ENCODE peak calls at places on chromosomes 5 and 9, in nine cellular contexts. One of them, this sample, is unnamed.

GRCh38 chr5:133520062-133520461 is 92.3 kb downstream of the FSTL4 start:
- DNase-seq in lung: no peak
- DNase-seq in mucosa of descending colon: no peak
- DNase-seq in suprapubic skin: no peak
- DNase-seq in fibroblast of lung: no peak
- DNase-seq in left ventricle myocardium inferior: no peak
- DNase-seq in cardiac fibroblast: no peak
- DNase-seq in foreskin fibroblast: no peak
- DNase-seq in GM06990: no peak
- DNase-seq in this sample: no peak

GRCh38 chr5:126124706-126125345 is 298.4 kb upstream of the GRAMD2B start:
- DNase-seq in mucosa of descending colon: no peak
- DNase-seq in fibroblast of lung: peak
- DNase-seq in lung: no peak
- DNase-seq in suprapubic skin: no peak
- DNase-seq in cardiac fibroblast: peak
- DNase-seq in GM06990: no peak
- DNase-seq in foreskin fibroblast: peak
- DNase-seq in left ventricle myocardium inferior: no peak
- DNase-seq in this sample: no peak

GRCh38 chr5:12399868-12400267 is 495.6 kb upstream of the CTNND2 start:
- DNase-seq in fibroblast of lung: no peak
- DNase-seq in foreskin fibroblast: no peak
- DNase-seq in cardiac fibroblast: no peak
- DNase-seq in mucosa of descending colon: no peak
- DNase-seq in GM06990: no peak
- DNase-seq in suprapubic skin: no peak
- DNase-seq in left ventricle myocardium inferior: no peak
- DNase-seq in lung: no peak
- DNase-seq in this sample: no peak

GRCh38 chr5:37111426-37112382 is 137.5 kb downstream of the CPLANE1 start:
- DNase-seq in left ventricle myocardium inferior: no peak
- DNase-seq in lung: no peak
- DNase-seq in cardiac fibroblast: no peak
- DNase-seq in fibroblast of lung: peak
- DNase-seq in mucosa of descending colon: no peak
- DNase-seq in suprapubic skin: no peak
- DNase-seq in foreskin fibroblast: no peak
- DNase-seq in GM06990: peak
- DNase-seq in this sample: no peak

GRCh38 chr5:72244862-72245371 is 75.1 kb downstream of the MRPS27 start:
- DNase-seq in cardiac fibroblast: peak
- DNase-seq in foreskin fibroblast: peak
- DNase-seq in lung: no peak
- DNase-seq in mucosa of descending colon: no peak
- DNase-seq in fibroblast of lung: peak
- DNase-seq in suprapubic skin: no peak
- DNase-seq in GM06990: peak
- DNase-seq in left ventricle myocardium inferior: no peak
- DNase-seq in this sample: no peak

GRCh38 chr5:55899344-55899743 is 48.2 kb downstream of the IL31RA start:
- DNase-seq in lung: no peak
- DNase-seq in foreskin fibroblast: peak
- DNase-seq in suprapubic skin: no peak
- DNase-seq in fibroblast of lung: peak
- DNase-seq in left ventricle myocardium inferior: no peak
- DNase-seq in cardiac fibroblast: peak
- DNase-seq in GM06990: no peak
- DNase-seq in mucosa of descending colon: no peak
- DNase-seq in this sample: no peak

GRCh38 chr5:66757219-66757833 is 161.1 kb downstream of the MAST4 start:
- DNase-seq in mucosa of descending colon: no peak
- DNase-seq in GM06990: no peak
- DNase-seq in foreskin fibroblast: peak
- DNase-seq in left ventricle myocardium inferior: no peak
- DNase-seq in fibroblast of lung: peak
- DNase-seq in suprapubic skin: no peak
- DNase-seq in lung: peak
- DNase-seq in cardiac fibroblast: peak
- DNase-seq in this sample: peak

GRCh38 chr9:3385871-3386270 is 139.9 kb downstream of the RFX3 start:
- DNase-seq in foreskin fibroblast: no peak
- DNase-seq in GM06990: peak
- DNase-seq in cardiac fibroblast: peak
- DNase-seq in mucosa of descending colon: no peak
- DNase-seq in fibroblast of lung: no peak
- DNase-seq in suprapubic skin: no peak
- DNase-seq in lung: no peak
- DNase-seq in left ventricle myocardium inferior: no peak
- DNase-seq in this sample: no peak

GRCh38 chr9:135480071-135480941 is 724 bp downstream of the PPP1R26 start:
- DNase-seq in suprapubic skin: no peak
- DNase-seq in GM06990: no peak
- DNase-seq in mucosa of descending colon: peak
- DNase-seq in lung: no peak
- DNase-seq in foreskin fibroblast: peak
- DNase-seq in cardiac fibroblast: peak
- DNase-seq in fibroblast of lung: peak
- DNase-seq in left ventricle myocardium inferior: peak
- DNase-seq in this sample: no peak

GRCh38 chr5:126449751-126450271 is 26.6 kb downstream of the GRAMD2B start:
- DNase-seq in left ventricle myocardium inferior: no peak
- DNase-seq in mucosa of descending colon: no peak
- DNase-seq in GM06990: peak
- DNase-seq in suprapubic skin: no peak
- DNase-seq in cardiac fibroblast: peak
- DNase-seq in foreskin fibroblast: peak
- DNase-seq in lung: no peak
- DNase-seq in fibroblast of lung: peak
- DNase-seq in this sample: no peak

GRCh38 chr5:179163236-179164155 is 103.3 kb downstream of the ZNF354C start:
- DNase-seq in foreskin fibroblast: no peak
- DNase-seq in cardiac fibroblast: no peak
- DNase-seq in suprapubic skin: no peak
- DNase-seq in lung: no peak
- DNase-seq in left ventricle myocardium inferior: no peak
- DNase-seq in fibroblast of lung: no peak
- DNase-seq in GM06990: no peak
- DNase-seq in mucosa of descending colon: no peak
- DNase-seq in this sample: no peak

GRCh38 chr9:98314381-98315066 is 59.1 kb upstream of the TBC1D2 start:
- DNase-seq in cardiac fibroblast: peak
- DNase-seq in lung: peak
- DNase-seq in suprapubic skin: no peak
- DNase-seq in foreskin fibroblast: peak
- DNase-seq in mucosa of descending colon: no peak
- DNase-seq in GM06990: no peak
- DNase-seq in fibroblast of lung: peak
- DNase-seq in left ventricle myocardium inferior: no peak
- DNase-seq in this sample: no peak

GRCh38 chr9:16901589-16901988 is 31.1 kb upstream of the BNC2 start:
- DNase-seq in mucosa of descending colon: no peak
- DNase-seq in GM06990: no peak
- DNase-seq in fibroblast of lung: peak
- DNase-seq in suprapubic skin: no peak
- DNase-seq in left ventricle myocardium inferior: no peak
- DNase-seq in cardiac fibroblast: peak
- DNase-seq in foreskin fibroblast: peak
- DNase-seq in lung: no peak
- DNase-seq in this sample: no peak

GRCh38 chr5:138955013-138955660 is 80.0 kb upstream of the LRRTM2 start:
- DNase-seq in mucosa of descending colon: no peak
- DNase-seq in GM06990: no peak
- DNase-seq in cardiac fibroblast: no peak
- DNase-seq in left ventricle myocardium inferior: peak
- DNase-seq in foreskin fibroblast: no peak
- DNase-seq in fibroblast of lung: no peak
- DNase-seq in lung: no peak
- DNase-seq in suprapubic skin: no peak
- DNase-seq in this sample: no peak

GRCh38 chr9:113580041-113580953 is 116.8 kb downstream of the RGS3 start:
- DNase-seq in left ventricle myocardium inferior: peak
- DNase-seq in cardiac fibroblast: peak
- DNase-seq in fibroblast of lung: peak
- DNase-seq in lung: peak
- DNase-seq in foreskin fibroblast: peak
- DNase-seq in GM06990: no peak
- DNase-seq in mucosa of descending colon: peak
- DNase-seq in suprapubic skin: peak
- DNase-seq in this sample: no peak

GRCh38 chr5:94849324-94849723 is 230.9 kb downstream of the SLF1 start:
- DNase-seq in fibroblast of lung: no peak
- DNase-seq in GM06990: no peak
- DNase-seq in foreskin fibroblast: no peak
- DNase-seq in left ventricle myocardium inferior: no peak
- DNase-seq in lung: no peak
- DNase-seq in suprapubic skin: no peak
- DNase-seq in mucosa of descending colon: no peak
- DNase-seq in cardiac fibroblast: no peak
- DNase-seq in this sample: no peak

GRCh38 chr9:137311171-137311970 is 9.3 kb upstream of the NRARP start:
- DNase-seq in fibroblast of lung: no peak
- DNase-seq in GM06990: peak
- DNase-seq in left ventricle myocardium inferior: peak
- DNase-seq in mucosa of descending colon: peak
- DNase-seq in suprapubic skin: peak
- DNase-seq in lung: no peak
- DNase-seq in foreskin fibroblast: no peak
- DNase-seq in cardiac fibroblast: peak
- DNase-seq in this sample: no peak

GRCh38 chr5:139637438-139638089 is 10.6 kb upstream of the CXXC5 start:
- DNase-seq in lung: peak
- DNase-seq in mucosa of descending colon: peak
- DNase-seq in cardiac fibroblast: peak
- DNase-seq in left ventricle myocardium inferior: peak
- DNase-seq in foreskin fibroblast: peak
- DNase-seq in fibroblast of lung: peak
- DNase-seq in suprapubic skin: peak
- DNase-seq in GM06990: peak
- DNase-seq in this sample: no peak

GRCh38 chr9:28212979-28213378 is 639.7 kb upstream of the C9orf72 start:
- DNase-seq in mucosa of descending colon: no peak
- DNase-seq in suprapubic skin: no peak
- DNase-seq in foreskin fibroblast: peak
- DNase-seq in GM06990: no peak
- DNase-seq in fibroblast of lung: peak
- DNase-seq in left ventricle myocardium inferior: no peak
- DNase-seq in cardiac fibroblast: peak
- DNase-seq in lung: no peak
- DNase-seq in this sample: peak

GRCh38 chr5:73796164-73797141 is 170.5 kb downstream of the ARHGEF28 start:
- DNase-seq in lung: no peak
- DNase-seq in foreskin fibroblast: peak
- DNase-seq in GM06990: peak
- DNase-seq in suprapubic skin: no peak
- DNase-seq in mucosa of descending colon: no peak
- DNase-seq in fibroblast of lung: peak
- DNase-seq in left ventricle myocardium inferior: peak
- DNase-seq in cardiac fibroblast: peak
- DNase-seq in this sample: peak

GRCh38 chr9:34896112-34896511 is 62.0 kb upstream of the PHF24 start:
- DNase-seq in cardiac fibroblast: peak
- DNase-seq in suprapubic skin: no peak
- DNase-seq in mucosa of descending colon: no peak
- DNase-seq in fibroblast of lung: no peak
- DNase-seq in left ventricle myocardium inferior: no peak
- DNase-seq in foreskin fibroblast: peak
- DNase-seq in GM06990: no peak
- DNase-seq in lung: no peak
- DNase-seq in this sample: no peak

GRCh38 chr9:87844471-87844870 is 38.2 kb upstream of the SPATA31E1 start:
- DNase-seq in cardiac fibroblast: peak
- DNase-seq in mucosa of descending colon: no peak
- DNase-seq in foreskin fibroblast: peak
- DNase-seq in left ventricle myocardium inferior: no peak
- DNase-seq in fibroblast of lung: peak
- DNase-seq in GM06990: no peak
- DNase-seq in lung: no peak
- DNase-seq in suprapubic skin: no peak
- DNase-seq in this sample: no peak

GRCh38 chr5:125232779-125233230 is 486.4 kb upstream of the ZNF608 start:
- DNase-seq in mucosa of descending colon: no peak
- DNase-seq in cardiac fibroblast: peak
- DNase-seq in left ventricle myocardium inferior: no peak
- DNase-seq in fibroblast of lung: peak
- DNase-seq in GM06990: no peak
- DNase-seq in foreskin fibroblast: peak
- DNase-seq in suprapubic skin: no peak
- DNase-seq in lung: no peak
- DNase-seq in this sample: peak

GRCh38 chr5:147559725-147560124 is 49.9 kb upstream of the DPYSL3 start:
- DNase-seq in mucosa of descending colon: no peak
- DNase-seq in cardiac fibroblast: no peak
- DNase-seq in GM06990: no peak
- DNase-seq in lung: no peak
- DNase-seq in fibroblast of lung: peak
- DNase-seq in left ventricle myocardium inferior: no peak
- DNase-seq in foreskin fibroblast: peak
- DNase-seq in suprapubic skin: no peak
- DNase-seq in this sample: no peak
- TF ChIP-seq CTCF in mucosa of descending colon: no peak
- TF ChIP-seq CTCF in cardiac fibroblast: no peak
- TF ChIP-seq CTCF in GM06990: no peak
- TF ChIP-seq CTCF in lung: no peak
- TF ChIP-seq CTCF in fibroblast of lung: no peak
- TF ChIP-seq CTCF in left ventricle myocardium inferior: no peak
- TF ChIP-seq CTCF in foreskin fibroblast: no peak
- TF ChIP-seq CTCF in suprapubic skin: no peak
- TF ChIP-seq CTCF in this sample: peak

GRCh38 chr5:141680751-141681201 is 1.3 kb downstream of the ARAP3 start:
- DNase-seq in fibroblast of lung: peak
- DNase-seq in GM06990: no peak
- DNase-seq in cardiac fibroblast: peak
- DNase-seq in foreskin fibroblast: peak
- DNase-seq in suprapubic skin: no peak
- DNase-seq in mucosa of descending colon: peak
- DNase-seq in left ventricle myocardium inferior: peak
- DNase-seq in lung: no peak
- DNase-seq in this sample: no peak
- H3K4me3 ChIP-seq in fibroblast of lung: no peak
- H3K4me3 ChIP-seq in GM06990: no peak
- H3K4me3 ChIP-seq in cardiac fibroblast: peak
- H3K4me3 ChIP-seq in foreskin fibroblast: peak
- H3K4me3 ChIP-seq in suprapubic skin: peak
- H3K4me3 ChIP-seq in mucosa of descending colon: no peak
- H3K4me3 ChIP-seq in left ventricle myocardium inferior: peak
- H3K4me3 ChIP-seq in lung: peak
- H3K4me3 ChIP-seq in this sample: peak

GRCh38 chr5:98750693-98751092 is 22.8 kb upstream of the RGMB start:
- DNase-seq in fibroblast of lung: no peak
- DNase-seq in cardiac fibroblast: peak
- DNase-seq in mucosa of descending colon: no peak
- DNase-seq in lung: no peak
- DNase-seq in GM06990: no peak
- DNase-seq in left ventricle myocardium inferior: no peak
- DNase-seq in foreskin fibroblast: no peak
- DNase-seq in suprapubic skin: no peak
- DNase-seq in this sample: no peak
- TF ChIP-seq CTCF in fibroblast of lung: no peak
- TF ChIP-seq CTCF in cardiac fibroblast: peak
- TF ChIP-seq CTCF in mucosa of descending colon: no peak
- TF ChIP-seq CTCF in lung: no peak
- TF ChIP-seq CTCF in GM06990: peak
- TF ChIP-seq CTCF in left ventricle myocardium inferior: peak
- TF ChIP-seq CTCF in foreskin fibroblast: no peak
- TF ChIP-seq CTCF in suprapubic skin: no peak
- TF ChIP-seq CTCF in this sample: peak

GRCh38 chr5:6631441-6631840 is 1.4 kb downstream of the NSUN2 start:
- DNase-seq in suprapubic skin: no peak
- DNase-seq in GM06990: no peak
- DNase-seq in left ventricle myocardium inferior: no peak
- DNase-seq in foreskin fibroblast: peak
- DNase-seq in lung: no peak
- DNase-seq in mucosa of descending colon: no peak
- DNase-seq in cardiac fibroblast: peak
- DNase-seq in fibroblast of lung: no peak
- DNase-seq in this sample: no peak
- H3K4me3 ChIP-seq in suprapubic skin: peak
- H3K4me3 ChIP-seq in GM06990: peak
- H3K4me3 ChIP-seq in left ventricle myocardium inferior: peak
- H3K4me3 ChIP-seq in foreskin fibroblast: peak
- H3K4me3 ChIP-seq in lung: no peak
- H3K4me3 ChIP-seq in mucosa of descending colon: no peak
- H3K4me3 ChIP-seq in cardiac fibroblast: no peak
- H3K4me3 ChIP-seq in fibroblast of lung: peak
- H3K4me3 ChIP-seq in this sample: peak